ENCODE peak calls at places on chromosomes 1 and 21, in seven cellular contexts. One of them, this sample, is unnamed.

GRCh38 chr1:32817159-32817814 is at the start of the genes S100PBP and YARS1:
- DNase-seq in HepG2: peak
- DNase-seq in K562: peak
- DNase-seq in SK-N-SH: peak
- DNase-seq in HCT116: peak
- DNase-seq in A549: peak
- DNase-seq in Panc1: peak
- DNase-seq in this sample: peak

GRCh38 chr1:55448261-55448660 is 233.1 kb upstream of the USP24 start:
- DNase-seq in SK-N-SH: no peak
- DNase-seq in Panc1: no peak
- DNase-seq in HCT116: no peak
- DNase-seq in A549: no peak
- DNase-seq in K562: no peak
- DNase-seq in HepG2: no peak
- DNase-seq in this sample: no peak

GRCh38 chr1:206706806-206707205 is 22.1 kb downstream of the MAPKAPK2 start:
- DNase-seq in A549: no peak
- DNase-seq in SK-N-SH: no peak
- DNase-seq in K562: no peak
- DNase-seq in HCT116: no peak
- DNase-seq in Panc1: no peak
- DNase-seq in HepG2: no peak
- DNase-seq in this sample: no peak

GRCh38 chr1:99538618-99538956 is 107.3 kb upstream of the PALMD start:
- DNase-seq in HepG2: no peak
- DNase-seq in Panc1: no peak
- DNase-seq in A549: no peak
- DNase-seq in K562: no peak
- DNase-seq in HCT116: no peak
- DNase-seq in SK-N-SH: no peak
- DNase-seq in this sample: no peak

GRCh38 chr1:185567006-185567405 is 167.2 kb upstream of the HMCN1 start:
- DNase-seq in K562: no peak
- DNase-seq in A549: peak
- DNase-seq in HepG2: no peak
- DNase-seq in SK-N-SH: no peak
- DNase-seq in Panc1: no peak
- DNase-seq in HCT116: peak
- DNase-seq in this sample: no peak

GRCh38 chr1:114113801-114114750 is 39.6 kb downstream of the SYT6 start:
- DNase-seq in Panc1: no peak
- DNase-seq in A549: peak
- DNase-seq in HCT116: peak
- DNase-seq in K562: peak
- DNase-seq in HepG2: no peak
- DNase-seq in SK-N-SH: no peak
- DNase-seq in this sample: peak

GRCh38 chr21:34642211-34643075 is 26.4 kb upstream of the CLIC6 start:
- DNase-seq in HCT116: no peak
- DNase-seq in Panc1: no peak
- DNase-seq in HepG2: no peak
- DNase-seq in A549: no peak
- DNase-seq in SK-N-SH: no peak
- DNase-seq in K562: no peak
- DNase-seq in this sample: no peak

GRCh38 chr1:175891783-175892309 is 148.5 kb upstream of the TNR start:
- DNase-seq in A549: no peak
- DNase-seq in K562: no peak
- DNase-seq in SK-N-SH: no peak
- DNase-seq in Panc1: no peak
- DNase-seq in HepG2: no peak
- DNase-seq in HCT116: no peak
- DNase-seq in this sample: no peak

GRCh38 chr1:150708595-150708994 is 11.6 kb upstream of the GOLPH3L start:
- DNase-seq in HCT116: no peak
- DNase-seq in HepG2: no peak
- DNase-seq in A549: no peak
- DNase-seq in Panc1: no peak
- DNase-seq in K562: no peak
- DNase-seq in SK-N-SH: no peak
- DNase-seq in this sample: no peak

GRCh38 chr1:213675043-213675442 is 312.7 kb upstream of the PROX1 start:
- DNase-seq in K562: no peak
- DNase-seq in A549: no peak
- DNase-seq in HCT116: no peak
- DNase-seq in HepG2: no peak
- DNase-seq in Panc1: no peak
- DNase-seq in SK-N-SH: no peak
- DNase-seq in this sample: no peak

GRCh38 chr1:25168193-25169071 is 63.9 kb downstream of the SYF2 start:
- DNase-seq in A549: peak
- DNase-seq in Panc1: no peak
- DNase-seq in HCT116: no peak
- DNase-seq in HepG2: peak
- DNase-seq in K562: no peak
- DNase-seq in SK-N-SH: no peak
- DNase-seq in this sample: no peak

GRCh38 chr1:74113333-74113732 is 84.6 kb downstream of the LRRIQ3 start:
- DNase-seq in HepG2: no peak
- DNase-seq in HCT116: no peak
- DNase-seq in K562: no peak
- DNase-seq in Panc1: no peak
- DNase-seq in A549: no peak
- DNase-seq in SK-N-SH: no peak
- DNase-seq in this sample: no peak

GRCh38 chr21:22885079-22885478 is 1886.9 kb downstream of the NCAM2 start:
- DNase-seq in SK-N-SH: no peak
- DNase-seq in K562: no peak
- DNase-seq in HCT116: no peak
- DNase-seq in A549: no peak
- DNase-seq in Panc1: no peak
- DNase-seq in HepG2: no peak
- DNase-seq in this sample: no peak

GRCh38 chr1:29249170-29249691 is 12.9 kb downstream of the PTPRU start:
- DNase-seq in HCT116: no peak
- DNase-seq in HepG2: no peak
- DNase-seq in K562: no peak
- DNase-seq in A549: no peak
- DNase-seq in Panc1: no peak
- DNase-seq in SK-N-SH: peak
- DNase-seq in this sample: no peak

GRCh38 chr1:159162511-159163265 is 8.7 kb upstream of the CADM3 start:
- DNase-seq in Panc1: no peak
- DNase-seq in SK-N-SH: no peak
- DNase-seq in K562: no peak
- DNase-seq in HepG2: no peak
- DNase-seq in A549: no peak
- DNase-seq in HCT116: no peak
- DNase-seq in this sample: peak

GRCh38 chr1:1777950-1778826 is at the start of gene NADK:
- DNase-seq in HepG2: no peak
- DNase-seq in K562: peak
- DNase-seq in A549: peak
- DNase-seq in Panc1: no peak
- DNase-seq in SK-N-SH: peak
- DNase-seq in HCT116: peak
- DNase-seq in this sample: no peak

GRCh38 chr21:37914211-37914900 is 1.9 kb downstream of the KCNJ6 start:
- DNase-seq in SK-N-SH: peak
- DNase-seq in K562: peak
- DNase-seq in Panc1: no peak
- DNase-seq in A549: no peak
- DNase-seq in HCT116: no peak
- DNase-seq in HepG2: no peak
- DNase-seq in this sample: no peak

GRCh38 chr1:223052931-223053330 is 90.1 kb downstream of the TLR5 start:
- DNase-seq in A549: no peak
- DNase-seq in K562: no peak
- DNase-seq in HCT116: no peak
- DNase-seq in HepG2: no peak
- DNase-seq in Panc1: no peak
- DNase-seq in SK-N-SH: no peak
- DNase-seq in this sample: no peak

GRCh38 chr1:86430376-86430775 is 6.4 kb downstream of the CLCA2 start:
- DNase-seq in HepG2: no peak
- DNase-seq in A549: no peak
- DNase-seq in Panc1: no peak
- DNase-seq in HCT116: no peak
- DNase-seq in SK-N-SH: no peak
- DNase-seq in K562: no peak
- DNase-seq in this sample: no peak

GRCh38 chr1:86429122-86429725 is 5.3 kb downstream of the CLCA2 start:
- DNase-seq in A549: no peak
- DNase-seq in HepG2: no peak
- DNase-seq in SK-N-SH: no peak
- DNase-seq in K562: no peak
- DNase-seq in Panc1: no peak
- DNase-seq in HCT116: no peak
- DNase-seq in this sample: no peak

GRCh38 chr1:86434031-86434430 is 10.1 kb downstream of the CLCA2 start:
- DNase-seq in Panc1: no peak
- DNase-seq in K562: no peak
- DNase-seq in HCT116: no peak
- DNase-seq in A549: no peak
- DNase-seq in SK-N-SH: no peak
- DNase-seq in HepG2: no peak
- DNase-seq in this sample: no peak

GRCh38 chr1:86435327-86435726 is 11.4 kb downstream of the CLCA2 start:
- DNase-seq in HCT116: no peak
- DNase-seq in Panc1: no peak
- DNase-seq in K562: no peak
- DNase-seq in SK-N-SH: no peak
- DNase-seq in HepG2: no peak
- DNase-seq in A549: no peak
- DNase-seq in this sample: no peak

DNA sequence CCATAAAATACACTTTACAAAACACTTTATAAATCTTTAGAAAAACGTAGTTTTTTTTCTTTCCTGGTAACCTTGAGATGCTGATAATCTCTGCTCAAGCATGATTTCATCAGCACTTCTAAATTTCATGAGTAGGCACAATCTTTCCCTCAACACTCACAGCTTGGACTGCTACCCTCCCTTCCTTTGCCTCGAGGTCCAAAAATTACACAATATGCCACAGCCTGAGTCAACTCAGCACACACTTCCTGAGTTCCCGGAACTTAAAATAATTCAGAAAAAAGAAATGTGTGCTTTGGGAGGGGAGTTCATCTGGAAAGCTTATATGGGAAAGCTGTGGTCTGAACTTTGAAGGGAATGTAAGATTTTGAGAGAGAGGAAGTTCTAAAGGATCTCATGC is 5.9 kb downstream of the CLCA2 start:
- DNase-seq in HCT116: no peak
- DNase-seq in SK-N-SH: no peak
- DNase-seq in Panc1: peak
- DNase-seq in A549: peak
- DNase-seq in K562: no peak
- DNase-seq in HepG2: no peak
- DNase-seq in this sample: peak
- H3K4me3 ChIP-seq in HCT116: no peak
- H3K4me3 ChIP-seq in SK-N-SH: no peak
- H3K4me3 ChIP-seq in Panc1: no peak
- H3K4me3 ChIP-seq in A549: no peak
- H3K4me3 ChIP-seq in K562: no peak
- H3K4me3 ChIP-seq in HepG2: no peak
- H3K4me3 ChIP-seq in this sample: no peak

GRCh38 chr1:70051926-70052325 is 153.5 kb downstream of the LRRC40 start:
- DNase-seq in SK-N-SH: no peak
- DNase-seq in HCT116: no peak
- DNase-seq in K562: no peak
- DNase-seq in HepG2: no peak
- DNase-seq in A549: no peak
- DNase-seq in Panc1: no peak
- DNase-seq in this sample: no peak
- TF ChIP-seq REST in SK-N-SH: no peak
- TF ChIP-seq REST in HCT116: no peak
- TF ChIP-seq REST in K562: no peak
- TF ChIP-seq REST in HepG2: no peak
- TF ChIP-seq REST in A549: no peak
- TF ChIP-seq REST in Panc1: no peak
- TF ChIP-seq REST in this sample: no peak

GRCh38 chr21:38989097-38989744 is 183.5 kb downstream of the ETS2 start:
- DNase-seq in A549: no peak
- DNase-seq in K562: no peak
- DNase-seq in HCT116: no peak
- DNase-seq in SK-N-SH: no peak
- DNase-seq in HepG2: no peak
- DNase-seq in Panc1: no peak
- DNase-seq in this sample: no peak
- H3K4me3 ChIP-seq in A549: no peak
- H3K4me3 ChIP-seq in K562: no peak
- H3K4me3 ChIP-seq in HCT116: no peak
- H3K4me3 ChIP-seq in SK-N-SH: no peak
- H3K4me3 ChIP-seq in HepG2: no peak
- H3K4me3 ChIP-seq in Panc1: no peak
- H3K4me3 ChIP-seq in this sample: no peak

GRCh38 chr1:95453053-95453452 is 219.0 kb downstream of the RWDD3 start:
- DNase-seq in HCT116: no peak
- DNase-seq in HepG2: no peak
- DNase-seq in A549: no peak
- DNase-seq in Panc1: no peak
- DNase-seq in K562: no peak
- DNase-seq in SK-N-SH: no peak
- DNase-seq in this sample: no peak
- TF ChIP-seq REST in HCT116: no peak
- TF ChIP-seq REST in HepG2: no peak
- TF ChIP-seq REST in A549: no peak
- TF ChIP-seq REST in Panc1: no peak
- TF ChIP-seq REST in K562: no peak
- TF ChIP-seq REST in SK-N-SH: no peak
- TF ChIP-seq REST in this sample: no peak

GRCh38 chr1:204478166-204478899 is 16.3 kb downstream of the PIK3C2B start:
- DNase-seq in HepG2: no peak
- DNase-seq in SK-N-SH: no peak
- DNase-seq in Panc1: no peak
- DNase-seq in HCT116: no peak
- DNase-seq in K562: no peak
- DNase-seq in A549: no peak
- DNase-seq in this sample: no peak

GRCh38 chr1:204483791-204484190 is 10.8 kb downstream of the PIK3C2B start:
- DNase-seq in A549: no peak
- DNase-seq in Panc1: no peak
- DNase-seq in K562: no peak
- DNase-seq in HCT116: no peak
- DNase-seq in SK-N-SH: no peak
- DNase-seq in HepG2: peak
- DNase-seq in this sample: no peak

GRCh38 chr1:204479387-204480136 is 15.0 kb downstream of the PIK3C2B start:
- DNase-seq in HCT116: peak
- DNase-seq in SK-N-SH: no peak
- DNase-seq in Panc1: no peak
- DNase-seq in K562: no peak
- DNase-seq in HepG2: no peak
- DNase-seq in A549: no peak
- DNase-seq in this sample: no peak

GRCh38 chr1:204478921-204479320 is 15.7 kb downstream of the PIK3C2B start:
- DNase-seq in HCT116: no peak
- DNase-seq in HepG2: no peak
- DNase-seq in Panc1: no peak
- DNase-seq in K562: no peak
- DNase-seq in A549: no peak
- DNase-seq in SK-N-SH: no peak
- DNase-seq in this sample: no peak

GRCh38 chr1:204480515-204480914 is 14.1 kb downstream of the PIK3C2B start:
- DNase-seq in SK-N-SH: no peak
- DNase-seq in A549: no peak
- DNase-seq in HepG2: no peak
- DNase-seq in HCT116: no peak
- DNase-seq in K562: no peak
- DNase-seq in Panc1: no peak
- DNase-seq in this sample: no peak
- H3K4me3 ChIP-seq in SK-N-SH: no peak
- H3K4me3 ChIP-seq in A549: no peak
- H3K4me3 ChIP-seq in HepG2: no peak
- H3K4me3 ChIP-seq in HCT116: peak
- H3K4me3 ChIP-seq in K562: no peak
- H3K4me3 ChIP-seq in Panc1: no peak
- H3K4me3 ChIP-seq in this sample: no peak